ENCODE peak calls at places on chromosomes 6 and 20, in eight cellular contexts. G is kidney epithelial cell, I is cardiac muscle cell, T is AG10803, Z is fibroblast of pulmonary artery, A is stomach, K is left ventricle myocardium inferior, Y is foreskin fibroblast. S is an unnamed sample.

GRCh38 chr20:58511364-58511763 is 3.8 kb downstream of the APCDD1L start:
- DNase-seq in Y (peak; percentile 67), K (no peak), T (peak; percentile 82), Z (peak; percentile 87), I (peak; percentile 88), G (no peak), A (no peak), S (peak; percentile 28)

GRCh38 chr6:71537717-71538116 is 249.1 kb downstream of the OGFRL1 start:
- DNase-seq in T (peak; percentile 56), A (no peak), G (no peak), Z (peak; percentile 30), Y (peak; percentile 67), K (no peak), I (peak; percentile 13), S (no peak)

GRCh38 chr6:152952045-152952444 is 30.8 kb downstream of the FBXO5 start:
- DNase-seq in K (no peak), G (no peak), A (no peak), I (peak; percentile 28), Y (peak; percentile 71), T (peak; percentile 15), Z (peak; percentile 27), S (no peak)

GRCh38 chr6:159156089-159156488 is 13.1 kb upstream of the FNDC1 start:
- DNase-seq in Z (no peak), Y (no peak), G (no peak), T (no peak), A (no peak), I (no peak), K (no peak), S (no peak)

GRCh38 chr6:121522771-121523386 is 87.4 kb downstream of the GJA1 start:
- DNase-seq in K (no peak), I (peak; percentile 46), Z (peak; percentile 62), Y (peak; percentile 49), G (no peak), T (peak; percentile 74), A (no peak), S (no peak)

GRCh38 chr20:49482621-49483017 is at the start of gene KCNB1:
- DNase-seq in K (peak; percentile 56), Y (peak; percentile 59), G (no peak), T (peak; percentile 40), I (peak; percentile 76), Z (peak; percentile 45), A (peak; percentile 42), S (no peak)

GRCh38 chr20:19401096-19401495 is 188.7 kb downstream of the SLC24A3 start:
- DNase-seq in T (no peak), Z (no peak), K (no peak), G (no peak), I (no peak), A (no peak), Y (no peak), S (no peak)

GRCh38 chr6:139080255-139080920 is 51.8 kb downstream of the ABRACL start:
- DNase-seq in A (no peak), T (peak; percentile 15), I (no peak), G (no peak), K (no peak), Y (peak; percentile 31), Z (no peak), S (peak; percentile 6)

GRCh38 chr6:158536084-158536890 is 23.6 kb upstream of the TMEM181 start:
- DNase-seq in I (peak; percentile 83), T (peak; percentile 53), Y (peak; percentile 94), Z (peak; percentile 80), A (peak; percentile 75), G (no peak), K (peak; percentile 72), S (peak; percentile 34)

GRCh38 chr6:157090736-157091135 is 232.6 kb downstream of the TMEM242 start:
- DNase-seq in Z (no peak), T (no peak), Y (no peak), K (no peak), I (no peak), G (no peak), A (no peak), S (no peak)

GRCh38 chr20:51767018-51767866 is 948 bp downstream of the ATP9A start:
- DNase-seq in G (peak; percentile 21), Y (peak; percentile 68), Z (peak; percentile 14), I (peak; percentile 35), K (peak; percentile 65), T (peak; percentile 20), A (peak; percentile 92), S (no peak)

GRCh38 chr6:91573826-91574416 is 987.0 kb upstream of the MAP3K7 start:
- DNase-seq in Z (no peak), I (no peak), K (no peak), A (no peak), T (no peak), G (no peak), Y (no peak), S (no peak)

GRCh38 chr6:34223381-34223963 is 13.2 kb upstream of the HMGA1 start:
- DNase-seq in T (no peak), A (no peak), Z (no peak), Y (peak; percentile 50), K (no peak), I (no peak), G (no peak), S (no peak)
- H3K4me3 ChIP-seq in T (peak overlapping the region; percentile 54), A (peak overlapping the region; percentile 70), Z (peak overlapping the region; percentile 36), Y (peak overlapping the region; percentile 20), K (peak overlapping the region; percentile 82), I (no peak overlapping the region), G (no peak overlapping the region), S (peak overlapping the region; percentile 26)

GRCh38 chr6:30213999-30214982 is 1.1 kb upstream of the TRIM26 start:
- DNase-seq in K (peak; percentile 87), T (peak; percentile 75), I (peak; percentile 81), G (no peak), Y (peak; percentile 89), A (peak; percentile 88), Z (peak; percentile 74), S (peak; percentile 35)

GRCh38 chr6:30212865-30213653 is at the start of gene TRIM26:
- DNase-seq in I (peak; percentile 97), T (peak; percentile 95), Y (peak; percentile 98), G (peak; percentile 80), K (peak; percentile 97), A (peak; percentile 99), Z (peak; percentile 96), S (peak; percentile 81)

GRCh38 chr6:30211899-30212298 is 1.3 kb downstream of the TRIM26 start:
- DNase-seq in A (no peak), K (no peak), T (no peak), Z (no peak), I (no peak), G (no peak), Y (no peak), S (no peak)

GRCh38 chr6:30213654-30213998 is 420 bp upstream of the TRIM26 start:
- DNase-seq in Z (no peak), I (no peak), G (no peak), K (no peak), T (no peak), Y (no peak), A (no peak), S (no peak)

DNA sequence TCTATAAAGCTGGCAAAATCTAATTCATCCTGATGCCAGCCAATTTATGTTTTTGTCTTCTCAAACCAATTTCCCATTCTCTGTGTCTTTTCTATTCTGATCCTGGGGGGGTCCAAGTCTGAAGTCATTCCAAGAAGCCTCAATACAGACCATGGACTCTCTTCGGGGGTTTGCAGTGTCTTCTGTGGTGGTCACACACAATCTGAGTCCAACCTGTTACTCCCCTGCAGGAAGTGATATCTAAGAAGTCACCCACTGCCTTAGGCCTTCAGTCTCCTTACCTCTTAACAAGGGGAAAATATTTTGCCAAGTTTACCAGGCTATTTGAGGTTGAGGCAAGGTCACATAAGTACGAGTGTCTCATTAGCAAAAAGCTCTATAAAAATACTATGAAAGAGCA is 1.9 kb downstream of the TRIM26 start:
- DNase-seq in Z (no peak), Y (no peak), A (no peak), K (no peak), T (no peak), I (no peak), G (no peak), S (no peak)
- H3K4me3 ChIP-seq in Z (no peak overlapping the region), Y (peak overlapping the region; percentile 97), A (peak overlapping the region; percentile 92), K (peak overlapping the region; percentile 99), T (no peak overlapping the region), I (no peak overlapping the region), G (no peak overlapping the region), S (no peak overlapping the region)

GRCh38 chr6:6583836-6584235 is 4.7 kb upstream of the LY86 start:
- DNase-seq in Y (no peak), T (no peak), Z (no peak), I (no peak), G (no peak), K (no peak), A (no peak), S (no peak)

GRCh38 chr6:6586671-6587526 is 1.6 kb upstream of the LY86 start:
- DNase-seq in A (no peak), T (no peak), K (no peak), G (no peak), Y (no peak), Z (no peak), I (no peak), S (no peak)

GRCh38 chr6:6584310-6585002 is 4.1 kb upstream of the LY86 start:
- DNase-seq in G (no peak), Y (no peak), K (no peak), I (no peak), A (no peak), Z (no peak), T (no peak), S (no peak)

GRCh38 chr6:6586167-6586566 is 2.4 kb upstream of the LY86 start:
- DNase-seq in K (no peak), I (no peak), A (no peak), G (no peak), T (no peak), Z (no peak), Y (no peak), S (no peak)

GRCh38 chr6:6585003-6585311 is 3.6 kb upstream of the LY86 start:
- DNase-seq in K (no peak), I (no peak), Y (no peak), Z (no peak), T (no peak), A (no peak), G (no peak), S (no peak)
- H3K4me3 ChIP-seq in K (no peak overlapping the region), I (no peak overlapping the region), Y (no peak overlapping the region), Z (no peak overlapping the region), T (no peak overlapping the region), A (no peak overlapping the region), G (no peak overlapping the region), S (no peak overlapping the region)

GRCh38 chr6:129659590-129660345 is 50.2 kb downstream of the ARHGAP18 start:
- DNase-seq in A (no peak), K (no peak), Z (peak; percentile 65), Y (no peak), G (no peak), T (no peak), I (peak; percentile 81), S (no peak)

GRCh38 chr6:129659167-129659566 is 50.8 kb downstream of the ARHGAP18 start:
- DNase-seq in I (no peak), A (no peak), T (no peak), K (no peak), Y (no peak), Z (no peak), G (no peak), S (no peak)

GRCh38 chr6:129662406-129662766 is 47.6 kb downstream of the ARHGAP18 start:
- DNase-seq in I (no peak), G (no peak), Y (no peak), K (no peak), Z (no peak), A (no peak), T (no peak), S (no peak)

GRCh38 chr6:129661478-129662405 is 48.2 kb downstream of the ARHGAP18 start:
- DNase-seq in K (no peak), T (no peak), Z (no peak), G (no peak), Y (no peak), A (no peak), I (no peak), S (no peak)

GRCh38 chr6:129660346-129660676 is 49.7 kb downstream of the ARHGAP18 start:
- DNase-seq in A (no peak), T (no peak), K (no peak), Y (no peak), G (no peak), I (no peak), Z (no peak), S (no peak)
- H3K4me3 ChIP-seq in A (no peak overlapping the region), T (no peak overlapping the region), K (peak overlapping the region; percentile 63), Y (peak overlapping the region; percentile 21), G (no peak overlapping the region), I (no peak overlapping the region), Z (peak overlapping the region; percentile 47), S (no peak overlapping the region)

S was measured in skeletal muscle cell.